ENCODE peak calls at places on chromosomes 16 and 17, in four cellular contexts. A is CD4-positive, alpha-beta memory T cell; L is neural progenitor cell; T is CD8-positive, alpha-beta memory T cell. U is an unnamed sample.

GRCh38 chr17:27466376-27466747 is 10.1 kb downstream of the KSR1 start:
- DNase-seq in A (no peak), L (no peak), T (no peak), U (no peak)

GRCh38 chr17:30372755-30373154 is 6.0 kb upstream of the CPD start:
- DNase-seq in A (no peak), L (no peak), T (no peak), U (no peak)

GRCh38 chr16:17828012-17828411 is 357.3 kb upstream of the XYLT1 start:
- DNase-seq in A (no peak), L (no peak), T (no peak), U (no peak)

GRCh38 chr16:85072947-85073346 is 39.3 kb downstream of the CIBAR2 start:
- DNase-seq in A (no peak), L (no peak), T (no peak), U (no peak)

GRCh38 chr16:569445-570254 is at the start of gene PIGQ:
- DNase-seq in A (peak; percentile 71), L (peak; percentile 90), T (peak; percentile 76), U (peak; percentile 47)

GRCh38 chr17:66900126-66901010 is 64.1 kb upstream of the CACNG4 start:
- DNase-seq in A (no peak), L (no peak), T (no peak), U (no peak)

GRCh38 chr16:14196011-14196410 is 124.9 kb downstream of the MRTFB start:
- DNase-seq in A (no peak), L (no peak), T (no peak), U (no peak)

GRCh38 chr17:40177275-40177874 is at the start of gene RAPGEFL1:
- DNase-seq in A (peak; percentile 76), L (peak; percentile 91), T (peak; percentile 84), U (peak; percentile 68)

GRCh38 chr17:51152766-51153209 is 571 bp upstream of the NME1 start:
- DNase-seq in A (no peak), L (no peak), T (no peak), U (no peak)

GRCh38 chr17:22158364-22158763 is 466.0 kb downstream of the KCNJ18 start:
- DNase-seq in A (no peak), L (no peak), T (no peak), U (no peak)

GRCh38 chr17:75793453-75793852 is 8.8 kb downstream of the UNK start:
- DNase-seq in A (no peak), L (no peak), T (no peak), U (no peak)

GRCh38 chr16:12661656-12662172 is 142.0 kb downstream of the CPPED1 start:
- DNase-seq in A (no peak), L (peak; percentile 93), T (no peak), U (peak; percentile 7)

GRCh38 chr16:48526058-48526957 is 83.7 kb downstream of the N4BP1 start:
- DNase-seq in A (no peak), L (peak; percentile 55), T (no peak), U (no peak)

GRCh38 chr16:26371349-26371869 is 679.6 kb downstream of the HS3ST4 start:
- DNase-seq in A (no peak), L (no peak), T (no peak), U (no peak)
- H3K9me3 ChIP-seq in A (no peaks in the 10 kb centered on the region), L (no peaks in the 10 kb centered on the region), T (no peaks in the 10 kb centered on the region), U (peaks cover 7% of the 10 kb centered on the region)

GRCh38 chr16:2046889-2047329 is 725 bp downstream of the NTHL1 start:
- DNase-seq in A (no peak), L (peak; percentile 34), T (no peak), U (no peak)
- H3K4me1 ChIP-seq in A (peaks cover 24% of the 10 kb centered on the region), L (peaks cover 12% of the 10 kb centered on the region), T (peaks cover 14% of the 10 kb centered on the region), U (peaks cover 12% of the 10 kb centered on the region)

DNA sequence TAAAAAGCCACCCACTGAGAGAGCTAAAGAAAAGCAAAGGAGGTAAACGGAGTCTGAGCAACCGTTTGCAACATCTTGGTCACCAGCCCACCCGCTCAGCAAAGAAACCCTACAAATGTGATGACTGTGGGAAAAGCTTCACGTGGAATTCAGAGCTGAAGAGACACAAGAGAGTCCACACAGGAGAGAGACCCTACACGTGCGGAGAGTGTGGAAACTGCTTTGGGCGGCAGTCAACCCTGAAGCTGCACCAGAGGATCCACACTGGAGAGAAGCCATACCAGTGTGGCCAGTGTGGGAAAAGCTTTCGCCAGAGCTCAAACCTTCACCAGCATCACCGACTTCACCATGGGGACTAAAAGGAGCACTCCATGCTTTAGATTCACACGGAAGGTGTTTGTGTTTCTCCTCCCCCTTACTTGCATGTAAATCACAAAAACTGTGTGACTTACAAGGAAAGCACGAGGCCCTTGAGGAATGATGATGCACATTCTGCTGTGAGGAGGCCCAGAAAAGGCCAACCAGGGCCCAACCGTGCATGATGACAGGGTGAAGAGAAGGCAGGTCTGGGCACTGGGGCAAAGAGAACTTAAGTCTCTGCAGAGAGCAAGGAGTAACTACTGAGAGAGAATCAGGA is 7.7 kb downstream of the ZNF174 start:
- DNase-seq in A (no peak), L (no peak), T (no peak), U (no peak)
- H3K9me3 ChIP-seq in A (peaks cover 22% of the 10 kb centered on the region), L (peaks cover 48% of the 10 kb centered on the region), T (peaks cover 52% of the 10 kb centered on the region), U (peaks cover 25% of the 10 kb centered on the region)

GRCh38 chr17:78355701-78356100 is 4.2 kb downstream of the SOCS3 start:
- DNase-seq in A (no peak), L (no peak), T (no peak), U (no peak)
- H3K4me1 ChIP-seq in A (peaks cover 75% of the 10 kb centered on the region), L (peaks cover 52% of the 10 kb centered on the region), T (peaks cover 71% of the 10 kb centered on the region), U (peaks cover 63% of the 10 kb centered on the region)

DNA sequence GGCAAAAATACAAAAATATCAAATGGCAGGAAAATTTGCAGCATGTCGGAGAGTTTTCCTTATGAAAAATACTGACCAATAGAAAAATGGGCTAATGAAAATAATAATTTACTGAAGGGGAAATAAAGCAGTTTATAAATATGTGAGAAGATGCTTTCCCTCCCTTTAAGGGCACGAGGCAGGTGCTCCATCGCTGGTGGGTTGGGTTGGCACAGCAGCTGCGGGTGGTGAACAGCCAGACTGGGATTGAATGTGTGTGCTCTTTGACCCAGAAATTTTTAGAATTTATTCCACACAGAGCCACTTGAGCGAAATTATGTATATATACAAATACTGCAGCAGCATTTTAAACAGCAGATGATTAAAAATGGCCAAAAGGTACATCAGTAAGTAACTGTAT is 109.1 kb upstream of the ZNF750 start:
- DNase-seq in A (no peak), L (no peak), T (no peak), U (no peak)
- H3K9me3 ChIP-seq in A (no peaks in the 10 kb centered on the region), L (peaks cover 33% of the 10 kb centered on the region), T (peaks cover 13% of the 10 kb centered on the region), U (no peaks in the 10 kb centered on the region)

GRCh38 chr16:56628486-56629035 is 3.0 kb downstream of the MT1E start:
- DNase-seq in A (no peak), L (no peak), T (no peak), U (no peak)

GRCh38 chr16:56623637-56624036 is 1.9 kb upstream of the MT1E start:
- DNase-seq in A (no peak), L (no peak), T (no peak), U (no peak)

GRCh38 chr16:56625140-56625942 is at the start of gene MT1E:
- DNase-seq in A (peak; percentile 56), L (peak; percentile 71), T (peak; percentile 76), U (peak; percentile 47)

GRCh38 chr16:56626685-56627084 is 1.1 kb downstream of the MT1E start:
- DNase-seq in A (no peak), L (no peak), T (no peak), U (no peak)

GRCh38 chr16:56625943-56626654 is 518 bp downstream of the MT1E start:
- DNase-seq in A (no peak), L (no peak), T (no peak), U (no peak)
- H3K4me1 ChIP-seq in A (peaks cover 14% of the 10 kb centered on the region), L (no peaks in the 10 kb centered on the region), T (peaks cover 13% of the 10 kb centered on the region), U (no peaks in the 10 kb centered on the region)

DNA sequence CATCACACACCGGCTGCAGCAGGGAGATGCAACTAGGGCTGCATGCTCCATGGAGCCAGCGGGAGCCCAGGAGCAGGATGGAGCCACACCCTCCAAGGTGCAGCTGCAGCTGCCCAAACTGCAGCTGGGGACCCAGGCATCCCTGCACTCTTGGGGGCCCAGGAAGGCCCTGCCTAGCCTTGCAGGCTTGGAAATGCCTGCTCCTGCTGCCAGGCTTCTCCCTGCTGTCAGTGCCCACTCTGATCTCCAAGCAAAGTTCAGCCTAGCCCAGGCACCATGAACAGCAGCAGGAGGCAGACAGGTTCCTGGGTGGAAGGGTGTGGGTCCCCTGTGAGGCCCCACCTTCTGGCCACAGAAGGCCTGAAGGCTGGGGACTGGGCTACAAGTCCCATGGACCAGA is 1057.1 kb downstream of the CDH8 start:
- DNase-seq in A (no peak), L (no peak), T (no peak), U (no peak)
- H3K9me3 ChIP-seq in A (no peaks in the 10 kb centered on the region), L (no peaks in the 10 kb centered on the region), T (no peaks in the 10 kb centered on the region), U (no peaks in the 10 kb centered on the region)

DNA sequence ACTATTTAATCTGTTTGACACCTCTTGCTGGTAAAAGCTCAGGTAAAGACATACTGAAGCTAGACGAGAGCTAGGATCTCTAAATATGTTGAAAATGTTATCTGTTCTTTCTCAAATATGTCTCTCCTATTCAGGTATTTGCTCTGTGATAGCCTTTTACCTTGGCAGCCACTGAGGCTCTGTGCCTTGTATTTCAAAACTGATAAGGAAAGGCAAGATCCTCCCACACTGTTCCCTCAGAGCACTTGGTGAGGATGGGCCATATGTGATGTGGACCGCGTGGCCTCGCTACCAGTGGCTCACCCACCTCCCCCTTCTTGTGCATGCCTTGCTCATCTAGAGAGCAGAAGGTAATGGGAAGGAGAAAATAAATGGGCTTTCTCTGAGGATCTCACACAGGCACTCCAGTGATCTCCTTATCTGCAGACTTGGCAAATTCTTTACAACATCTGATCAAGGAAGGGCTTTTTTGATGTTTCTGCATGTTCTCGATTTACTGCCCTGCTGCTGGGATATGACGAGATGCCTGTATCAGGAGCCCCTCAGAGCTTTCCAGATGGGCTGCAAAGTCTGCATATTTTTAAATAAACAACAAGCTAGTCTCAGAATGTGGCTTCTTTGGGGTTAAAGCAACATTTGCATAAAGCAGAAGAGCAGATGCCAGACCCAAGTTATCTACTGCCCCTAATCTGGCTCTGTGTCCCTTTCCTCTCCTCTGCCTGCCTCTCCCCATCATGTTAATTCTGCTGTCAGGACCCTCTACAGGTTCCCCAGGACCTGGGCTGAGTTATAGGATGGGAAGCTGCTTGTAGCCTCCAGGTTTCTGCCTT is 16.9 kb downstream of the HOXB1 start:
- DNase-seq in A (no peak), L (no peak), T (no peak), U (no peak)
- H3K4me1 ChIP-seq in A (peaks cover 21% of the 10 kb centered on the region), L (no peaks in the 10 kb centered on the region), T (peaks cover 7% of the 10 kb centered on the region), U (no peaks in the 10 kb centered on the region)

GRCh38 chr17:70520447-70520846 is 351.1 kb downstream of the KCNJ2 start:
- DNase-seq in A (no peak), L (no peak), T (no peak), U (no peak)
- H3K9me3 ChIP-seq in A (no peaks in the 10 kb centered on the region), L (no peaks in the 10 kb centered on the region), T (no peaks in the 10 kb centered on the region), U (no peaks in the 10 kb centered on the region)

U was measured in naive thymus-derived CD4-positive, alpha-beta T cell.